ENCODE peak calls at places on chromosomes 12 and 14, in nine cellular contexts. One of them, this sample, is unnamed. For H3K27me3, the result is how much of the 10 kb centered on the place peaks cover.

GRCh38 chr12:130791699-130792098 is 47.4 kb downstream of the STX2 start:
- DNase-seq in cardiac muscle cell: no peak
- DNase-seq in WERI-Rb-1: no peak
- DNase-seq in stomach: no peak
- DNase-seq in RWPE2: no peak
- DNase-seq in Peyer's patch: no peak
- DNase-seq in adrenal gland: no peak
- DNase-seq in hepatocyte: no peak
- DNase-seq in breast epithelium: no peak
- DNase-seq in this sample: no peak

GRCh38 chr12:54051916-54052744 is 1.5 kb upstream of the HOXC4 start:
- DNase-seq in breast epithelium: no peak
- DNase-seq in Peyer's patch: no peak
- DNase-seq in stomach: no peak
- DNase-seq in adrenal gland: peak
- DNase-seq in RWPE2: no peak
- DNase-seq in WERI-Rb-1: no peak
- DNase-seq in hepatocyte: peak
- DNase-seq in cardiac muscle cell: no peak
- DNase-seq in this sample: no peak

GRCh38 chr12:129163861-129164260 is 310.6 kb downstream of the GLT1D1 start:
- DNase-seq in cardiac muscle cell: no peak
- DNase-seq in adrenal gland: no peak
- DNase-seq in WERI-Rb-1: no peak
- DNase-seq in hepatocyte: no peak
- DNase-seq in stomach: no peak
- DNase-seq in breast epithelium: no peak
- DNase-seq in Peyer's patch: no peak
- DNase-seq in RWPE2: no peak
- DNase-seq in this sample: no peak

GRCh38 chr12:53726342-53726741 is 910 bp downstream of the CALCOCO1 start:
- DNase-seq in breast epithelium: no peak
- DNase-seq in Peyer's patch: no peak
- DNase-seq in adrenal gland: no peak
- DNase-seq in RWPE2: no peak
- DNase-seq in cardiac muscle cell: no peak
- DNase-seq in hepatocyte: no peak
- DNase-seq in WERI-Rb-1: no peak
- DNase-seq in stomach: no peak
- DNase-seq in this sample: peak

GRCh38 chr14:24264298-24264697 is 1.3 kb upstream of the TGM1 start:
- DNase-seq in hepatocyte: no peak
- DNase-seq in stomach: no peak
- DNase-seq in RWPE2: no peak
- DNase-seq in cardiac muscle cell: no peak
- DNase-seq in adrenal gland: no peak
- DNase-seq in Peyer's patch: no peak
- DNase-seq in breast epithelium: no peak
- DNase-seq in WERI-Rb-1: no peak
- DNase-seq in this sample: peak

GRCh38 chr12:124940393-124941169 is 26.1 kb upstream of the UBC start:
- DNase-seq in WERI-Rb-1: peak
- DNase-seq in hepatocyte: peak
- DNase-seq in stomach: peak
- DNase-seq in adrenal gland: peak
- DNase-seq in cardiac muscle cell: peak
- DNase-seq in RWPE2: peak
- DNase-seq in Peyer's patch: peak
- DNase-seq in breast epithelium: peak
- DNase-seq in this sample: peak

GRCh38 chr12:25052191-25053020 is 103.5 kb upstream of the BCAT1 start:
- DNase-seq in RWPE2: no peak
- DNase-seq in cardiac muscle cell: peak
- DNase-seq in stomach: no peak
- DNase-seq in hepatocyte: peak
- DNase-seq in WERI-Rb-1: no peak
- DNase-seq in Peyer's patch: peak
- DNase-seq in adrenal gland: peak
- DNase-seq in breast epithelium: no peak
- DNase-seq in this sample: peak

GRCh38 chr14:77861201-77861600 is 61.3 kb downstream of the ADCK1 start:
- DNase-seq in cardiac muscle cell: no peak
- DNase-seq in hepatocyte: no peak
- DNase-seq in stomach: no peak
- DNase-seq in breast epithelium: no peak
- DNase-seq in adrenal gland: no peak
- DNase-seq in Peyer's patch: no peak
- DNase-seq in WERI-Rb-1: no peak
- DNase-seq in RWPE2: no peak
- DNase-seq in this sample: no peak

GRCh38 chr12:108580531-108580930 is 17.4 kb downstream of the TMEM119 start:
- DNase-seq in breast epithelium: no peak
- DNase-seq in Peyer's patch: no peak
- DNase-seq in WERI-Rb-1: no peak
- DNase-seq in cardiac muscle cell: no peak
- DNase-seq in hepatocyte: peak
- DNase-seq in RWPE2: no peak
- DNase-seq in adrenal gland: no peak
- DNase-seq in stomach: no peak
- DNase-seq in this sample: no peak

GRCh38 chr14:75539562-75540478 is 17.6 kb downstream of the BATF start:
- DNase-seq in RWPE2: no peak
- DNase-seq in WERI-Rb-1: no peak
- DNase-seq in hepatocyte: no peak
- DNase-seq in cardiac muscle cell: no peak
- DNase-seq in breast epithelium: no peak
- DNase-seq in Peyer's patch: peak
- DNase-seq in stomach: no peak
- DNase-seq in adrenal gland: no peak
- DNase-seq in this sample: no peak

GRCh38 chr12:114689075-114689994 is 5.4 kb upstream of the TBX3 start:
- DNase-seq in adrenal gland: no peak
- DNase-seq in cardiac muscle cell: no peak
- DNase-seq in breast epithelium: no peak
- DNase-seq in RWPE2: no peak
- DNase-seq in stomach: no peak
- DNase-seq in Peyer's patch: no peak
- DNase-seq in WERI-Rb-1: no peak
- DNase-seq in hepatocyte: no peak
- DNase-seq in this sample: no peak
- H3K27me3 ChIP-seq in adrenal gland: under half
- H3K27me3 ChIP-seq in cardiac muscle cell: half or more
- H3K27me3 ChIP-seq in breast epithelium: under half
- H3K27me3 ChIP-seq in RWPE2: under half
- H3K27me3 ChIP-seq in stomach: under half
- H3K27me3 ChIP-seq in Peyer's patch: under half
- H3K27me3 ChIP-seq in WERI-Rb-1: half or more
- H3K27me3 ChIP-seq in hepatocyte: under half
- H3K27me3 ChIP-seq in this sample: under half

GRCh38 chr12:8030189-8030588 is 2.3 kb upstream of the FOXJ2 start:
- DNase-seq in stomach: no peak
- DNase-seq in breast epithelium: no peak
- DNase-seq in hepatocyte: no peak
- DNase-seq in adrenal gland: no peak
- DNase-seq in RWPE2: no peak
- DNase-seq in cardiac muscle cell: no peak
- DNase-seq in Peyer's patch: no peak
- DNase-seq in WERI-Rb-1: no peak
- DNase-seq in this sample: no peak

GRCh38 chr12:8034802-8035201 is 2.3 kb downstream of the FOXJ2 start:
- DNase-seq in breast epithelium: no peak
- DNase-seq in hepatocyte: no peak
- DNase-seq in cardiac muscle cell: no peak
- DNase-seq in Peyer's patch: no peak
- DNase-seq in stomach: no peak
- DNase-seq in RWPE2: no peak
- DNase-seq in WERI-Rb-1: no peak
- DNase-seq in adrenal gland: no peak
- DNase-seq in this sample: no peak

GRCh38 chr12:8031872-8032241 is 659 bp upstream of the FOXJ2 start:
- DNase-seq in cardiac muscle cell: no peak
- DNase-seq in breast epithelium: no peak
- DNase-seq in adrenal gland: no peak
- DNase-seq in WERI-Rb-1: no peak
- DNase-seq in stomach: no peak
- DNase-seq in Peyer's patch: no peak
- DNase-seq in RWPE2: no peak
- DNase-seq in hepatocyte: no peak
- DNase-seq in this sample: no peak

GRCh38 chr12:8033153-8034044 is 883 bp downstream of the FOXJ2 start:
- DNase-seq in adrenal gland: peak
- DNase-seq in cardiac muscle cell: peak
- DNase-seq in stomach: no peak
- DNase-seq in WERI-Rb-1: peak
- DNase-seq in Peyer's patch: peak
- DNase-seq in breast epithelium: no peak
- DNase-seq in hepatocyte: peak
- DNase-seq in RWPE2: no peak
- DNase-seq in this sample: peak

GRCh38 chr12:8032242-8033152 is at the start of gene FOXJ2:
- DNase-seq in adrenal gland: peak
- DNase-seq in breast epithelium: peak
- DNase-seq in WERI-Rb-1: peak
- DNase-seq in RWPE2: no peak
- DNase-seq in cardiac muscle cell: peak
- DNase-seq in hepatocyte: peak
- DNase-seq in Peyer's patch: peak
- DNase-seq in stomach: peak
- DNase-seq in this sample: peak
- TF ChIP-seq CTCF in adrenal gland: no peak
- TF ChIP-seq CTCF in breast epithelium: no peak
- TF ChIP-seq CTCF in WERI-Rb-1: peak
- TF ChIP-seq CTCF in RWPE2: no peak
- TF ChIP-seq CTCF in cardiac muscle cell: no peak
- TF ChIP-seq CTCF in hepatocyte: no peak
- TF ChIP-seq CTCF in Peyer's patch: no peak
- TF ChIP-seq CTCF in stomach: no peak
- TF ChIP-seq CTCF in this sample: no peak

GRCh38 chr12:39448038-39448437 is 5.1 kb upstream of the KIF21A start:
- DNase-seq in Peyer's patch: no peak
- DNase-seq in cardiac muscle cell: no peak
- DNase-seq in WERI-Rb-1: no peak
- DNase-seq in adrenal gland: no peak
- DNase-seq in breast epithelium: no peak
- DNase-seq in RWPE2: no peak
- DNase-seq in hepatocyte: no peak
- DNase-seq in stomach: no peak
- DNase-seq in this sample: no peak

GRCh38 chr12:39451977-39452376 is 9.1 kb upstream of the KIF21A start:
- DNase-seq in WERI-Rb-1: no peak
- DNase-seq in Peyer's patch: no peak
- DNase-seq in RWPE2: no peak
- DNase-seq in adrenal gland: no peak
- DNase-seq in breast epithelium: no peak
- DNase-seq in cardiac muscle cell: no peak
- DNase-seq in hepatocyte: no peak
- DNase-seq in stomach: no peak
- DNase-seq in this sample: peak
- H3K4me3 ChIP-seq in WERI-Rb-1: no peak
- H3K4me3 ChIP-seq in Peyer's patch: no peak
- H3K4me3 ChIP-seq in RWPE2: no peak
- H3K4me3 ChIP-seq in adrenal gland: no peak
- H3K4me3 ChIP-seq in breast epithelium: no peak
- H3K4me3 ChIP-seq in cardiac muscle cell: no peak
- H3K4me3 ChIP-seq in hepatocyte: no peak
- H3K4me3 ChIP-seq in stomach: no peak
- H3K4me3 ChIP-seq in this sample: no peak

GRCh38 chr12:113476093-113476986 is 4.7 kb upstream of the LHX5 start:
- DNase-seq in Peyer's patch: no peak
- DNase-seq in breast epithelium: no peak
- DNase-seq in cardiac muscle cell: no peak
- DNase-seq in stomach: no peak
- DNase-seq in WERI-Rb-1: no peak
- DNase-seq in RWPE2: no peak
- DNase-seq in hepatocyte: no peak
- DNase-seq in adrenal gland: no peak
- DNase-seq in this sample: no peak
- H3K27me3 ChIP-seq in Peyer's patch: under half
- H3K27me3 ChIP-seq in breast epithelium: under half
- H3K27me3 ChIP-seq in cardiac muscle cell: half or more
- H3K27me3 ChIP-seq in stomach: half or more
- H3K27me3 ChIP-seq in WERI-Rb-1: half or more
- H3K27me3 ChIP-seq in RWPE2: half or more
- H3K27me3 ChIP-seq in hepatocyte: half or more
- H3K27me3 ChIP-seq in adrenal gland: half or more
- H3K27me3 ChIP-seq in this sample: half or more

DNA sequence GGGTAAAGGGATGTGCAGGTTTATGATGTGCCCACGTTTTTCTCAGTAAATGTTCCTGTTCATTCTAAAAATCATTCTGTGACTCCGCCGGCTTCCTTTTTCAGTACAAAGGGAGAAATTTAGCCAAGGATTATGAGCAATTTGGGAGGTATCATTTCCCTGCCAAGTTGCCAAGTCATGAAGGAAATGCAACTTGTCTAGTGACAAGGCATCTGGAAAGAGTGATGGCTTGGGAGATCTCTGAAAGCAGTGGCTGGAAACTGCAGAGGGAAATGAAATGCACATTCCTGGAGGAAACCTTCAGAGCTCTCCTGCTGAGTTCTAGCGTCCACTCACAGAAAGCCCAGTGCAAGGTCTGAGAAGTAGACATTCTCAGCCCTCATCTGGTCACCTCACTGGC is 91.8 kb downstream of the GALC start:
- DNase-seq in Peyer's patch: no peak
- DNase-seq in RWPE2: no peak
- DNase-seq in adrenal gland: no peak
- DNase-seq in cardiac muscle cell: no peak
- DNase-seq in hepatocyte: no peak
- DNase-seq in breast epithelium: no peak
- DNase-seq in WERI-Rb-1: no peak
- DNase-seq in stomach: no peak
- DNase-seq in this sample: no peak
- TF ChIP-seq CTCF in Peyer's patch: no peak
- TF ChIP-seq CTCF in RWPE2: no peak
- TF ChIP-seq CTCF in adrenal gland: no peak
- TF ChIP-seq CTCF in cardiac muscle cell: no peak
- TF ChIP-seq CTCF in hepatocyte: no peak
- TF ChIP-seq CTCF in breast epithelium: no peak
- TF ChIP-seq CTCF in WERI-Rb-1: no peak
- TF ChIP-seq CTCF in stomach: no peak
- TF ChIP-seq CTCF in this sample: no peak

GRCh38 chr12:10717410-10717809 is 5.7 kb downstream of the YBX3 start:
- DNase-seq in stomach: no peak
- DNase-seq in Peyer's patch: no peak
- DNase-seq in cardiac muscle cell: no peak
- DNase-seq in hepatocyte: no peak
- DNase-seq in WERI-Rb-1: no peak
- DNase-seq in adrenal gland: no peak
- DNase-seq in breast epithelium: no peak
- DNase-seq in RWPE2: no peak
- DNase-seq in this sample: peak
- H3K4me3 ChIP-seq in stomach: peak
- H3K4me3 ChIP-seq in Peyer's patch: no peak
- H3K4me3 ChIP-seq in cardiac muscle cell: no peak
- H3K4me3 ChIP-seq in hepatocyte: no peak
- H3K4me3 ChIP-seq in WERI-Rb-1: no peak
- H3K4me3 ChIP-seq in adrenal gland: no peak
- H3K4me3 ChIP-seq in breast epithelium: peak
- H3K4me3 ChIP-seq in RWPE2: no peak
- H3K4me3 ChIP-seq in this sample: no peak

DNA sequence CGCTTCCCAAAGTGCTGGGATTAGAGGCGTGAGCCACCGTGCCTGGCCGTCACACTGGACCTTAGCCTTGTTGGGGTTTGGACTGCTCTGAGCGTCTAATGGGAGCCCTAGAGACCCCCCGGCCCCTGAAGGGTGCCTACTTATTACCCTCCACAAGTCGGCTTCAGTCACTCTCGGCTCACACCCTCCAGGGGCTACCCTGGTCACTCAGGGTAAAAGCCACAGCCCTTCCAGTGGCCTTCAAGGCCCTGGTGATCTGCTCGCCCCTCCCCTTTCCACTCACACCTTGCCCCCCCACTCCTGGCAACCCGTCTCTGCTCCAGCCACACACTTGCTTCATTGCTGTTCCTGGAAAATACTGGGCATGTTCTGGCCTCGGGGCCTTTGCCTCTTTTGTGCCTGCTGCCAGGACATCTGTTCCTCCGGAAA is 3.6 kb upstream of the MORN3 start:
- DNase-seq in hepatocyte: peak
- DNase-seq in breast epithelium: peak
- DNase-seq in stomach: peak
- DNase-seq in cardiac muscle cell: no peak
- DNase-seq in adrenal gland: peak
- DNase-seq in RWPE2: no peak
- DNase-seq in WERI-Rb-1: peak
- DNase-seq in Peyer's patch: no peak
- DNase-seq in this sample: no peak
- H3K27me3 ChIP-seq in hepatocyte: under half
- H3K27me3 ChIP-seq in breast epithelium: under half
- H3K27me3 ChIP-seq in stomach: under half
- H3K27me3 ChIP-seq in cardiac muscle cell: under half
- H3K27me3 ChIP-seq in adrenal gland: under half
- H3K27me3 ChIP-seq in RWPE2: under half
- H3K27me3 ChIP-seq in WERI-Rb-1: under half
- H3K27me3 ChIP-seq in Peyer's patch: under half
- H3K27me3 ChIP-seq in this sample: under half